ENCODE peak calls at places on chromosomes 6 and 20, in four cellular contexts. P is IMR-90, F is GM12878, S is K562. E is an unnamed sample. For H3K4me1, the result is how much of the 10 kb centered on the place peaks cover.

GRCh38 chr6:31680841-31681671 is at the start of gene LY6G5C:
- DNase-seq in P (peak), F (no peak), S (peak), E (peak)

GRCh38 chr6:71855406-71855805 is 30.9 kb upstream of the RIMS1 start:
- DNase-seq in P (no peak), F (no peak), S (no peak), E (peak)

GRCh38 chr6:125173341-125173740 is 19.8 kb downstream of the TPD52L1 start:
- DNase-seq in P (no peak), F (no peak), S (no peak), E (no peak)

GRCh38 chr20:38201356-38201755 is 36.3 kb upstream of the TGM2 start:
- DNase-seq in P (peak), F (no peak), S (peak), E (peak)

GRCh38 chr6:30881987-30882763 is 2.1 kb upstream of the DDR1 start:
- DNase-seq in P (peak), F (no peak), S (no peak), E (no peak)

GRCh38 chr20:13915244-13915643 is 75.2 kb downstream of the SEL1L2 start:
- DNase-seq in P (no peak), F (no peak), S (no peak), E (no peak)

GRCh38 chr20:37690626-37691369 is 3.0 kb upstream of the CTNNBL1 start:
- DNase-seq in P (no peak), F (no peak), S (no peak), E (no peak)

GRCh38 chr6:31094389-31094881 is 17.9 kb downstream of the C6orf15 start:
- DNase-seq in P (no peak), F (no peak), S (no peak), E (no peak)

GRCh38 chr6:46273911-46274310 is 103.1 kb upstream of the ENPP5 start:
- DNase-seq in P (no peak), F (no peak), S (no peak), E (no peak)

GRCh38 chr6:30446259-30446658 is 43.0 kb upstream of the HLA-E start:
- DNase-seq in P (no peak), F (no peak), S (no peak), E (no peak)

GRCh38 chr6:44697333-44697732 is 309.8 kb downstream of the CDC5L start:
- DNase-seq in P (no peak), F (no peak), S (no peak), E (no peak)

GRCh38 chr20:11521831-11522230 is 395.9 kb upstream of the BTBD3 start:
- DNase-seq in P (no peak), F (no peak), S (no peak), E (no peak)

DNA sequence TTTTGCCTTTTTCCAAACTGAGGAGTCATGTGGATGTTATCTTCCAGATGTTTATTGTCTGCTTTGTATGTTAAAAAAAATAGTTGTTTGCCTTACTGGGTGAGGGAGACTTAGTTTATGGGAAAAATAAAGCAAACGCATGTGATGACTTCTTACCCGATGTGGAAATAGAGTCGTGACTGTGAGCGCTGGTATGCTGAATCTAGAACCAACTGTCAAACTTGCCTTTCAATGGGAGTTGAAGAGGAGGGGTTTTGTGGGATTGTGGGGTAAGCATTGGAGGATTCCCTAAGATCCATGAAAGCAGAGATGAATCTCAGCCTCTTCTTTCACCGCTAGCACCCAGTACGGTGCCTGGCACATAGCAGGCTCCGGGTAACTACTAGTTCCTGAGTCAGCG is 5.4 kb downstream of the DCBLD1 start:
- DNase-seq in P (peak), F (no peak), S (no peak), E (no peak)
- TF ChIP-seq RCOR1 in P (no peak), F (no peak), S (no peak), E (no peak)

GRCh38 chr20:33732166-33732970 is 572 bp downstream of the ZNF341 start:
- DNase-seq in P (no peak), F (peak), S (peak), E (peak)
- TF ChIP-seq BHLHE40 in P (no peak), F (no peak), S (no peak), E (no peak)

DNA sequence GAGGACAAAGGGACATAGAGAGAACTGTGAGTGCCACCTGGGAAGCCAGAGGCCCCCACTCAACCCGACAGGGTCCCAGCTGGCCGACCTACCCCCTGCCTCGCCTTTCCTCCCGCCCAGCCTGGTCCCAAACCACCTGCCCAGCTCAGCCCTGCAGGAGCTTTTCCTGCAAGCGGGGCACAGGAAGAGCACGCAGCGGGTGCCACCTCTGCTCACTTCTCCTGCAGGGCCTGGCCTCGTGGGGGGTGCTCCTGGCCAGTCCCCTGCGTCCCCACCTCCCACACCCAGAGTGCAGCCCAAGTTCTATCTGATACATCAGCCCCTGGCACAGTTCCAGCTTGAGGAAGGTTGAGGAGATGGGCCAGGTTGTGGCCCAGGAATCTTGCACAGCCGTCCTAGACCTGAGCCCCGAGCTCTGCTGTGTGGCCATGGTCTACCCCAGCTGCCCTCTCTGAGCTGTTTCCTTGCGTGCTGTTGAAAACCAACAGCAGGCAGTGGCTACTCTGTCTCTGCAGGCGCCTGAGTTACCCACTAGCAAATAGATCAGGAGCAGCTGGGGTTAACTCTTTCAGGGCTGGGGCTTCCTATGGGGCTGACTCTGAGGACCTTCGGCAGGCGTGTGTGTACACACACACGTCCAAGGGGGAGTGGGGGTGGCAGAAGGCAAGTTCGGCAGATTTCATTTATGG is 1.7 kb downstream of the NECAB3 start:
- DNase-seq in P (no peak), F (no peak), S (peak), E (no peak)
- H3K4me1 ChIP-seq in P (under half), F (under half), S (half or more), E (under half)

DNA sequence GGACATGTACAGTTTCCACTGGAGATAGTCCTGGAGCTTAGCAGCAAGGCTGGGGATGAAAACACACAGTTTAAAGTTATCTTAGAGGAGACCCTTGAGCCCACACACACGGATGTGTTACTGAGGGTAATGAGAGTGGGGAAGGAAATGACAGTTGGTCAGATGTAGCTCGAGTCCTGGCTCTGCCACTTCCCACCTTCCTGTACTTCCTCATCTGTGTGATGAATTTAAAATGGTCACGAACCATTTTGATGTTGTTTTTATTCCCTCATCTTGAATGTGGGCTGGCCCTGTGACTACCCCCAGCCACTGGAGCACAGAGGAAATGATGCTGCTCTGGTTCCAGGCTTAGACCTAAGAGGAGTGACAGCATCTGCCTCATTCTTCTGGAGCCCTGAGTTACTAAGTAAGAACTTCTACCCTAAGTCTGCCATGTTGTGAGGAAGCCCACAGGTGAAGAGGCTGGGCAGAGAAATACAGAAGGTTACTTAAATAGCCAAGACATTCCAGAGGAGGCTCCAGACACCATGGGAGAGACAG is 141.2 kb downstream of the NRN1 start:
- DNase-seq in P (no peak), F (no peak), S (no peak), E (no peak)
- TF ChIP-seq RCOR1 in P (no peak), F (no peak), S (no peak), E (no peak)

DNA sequence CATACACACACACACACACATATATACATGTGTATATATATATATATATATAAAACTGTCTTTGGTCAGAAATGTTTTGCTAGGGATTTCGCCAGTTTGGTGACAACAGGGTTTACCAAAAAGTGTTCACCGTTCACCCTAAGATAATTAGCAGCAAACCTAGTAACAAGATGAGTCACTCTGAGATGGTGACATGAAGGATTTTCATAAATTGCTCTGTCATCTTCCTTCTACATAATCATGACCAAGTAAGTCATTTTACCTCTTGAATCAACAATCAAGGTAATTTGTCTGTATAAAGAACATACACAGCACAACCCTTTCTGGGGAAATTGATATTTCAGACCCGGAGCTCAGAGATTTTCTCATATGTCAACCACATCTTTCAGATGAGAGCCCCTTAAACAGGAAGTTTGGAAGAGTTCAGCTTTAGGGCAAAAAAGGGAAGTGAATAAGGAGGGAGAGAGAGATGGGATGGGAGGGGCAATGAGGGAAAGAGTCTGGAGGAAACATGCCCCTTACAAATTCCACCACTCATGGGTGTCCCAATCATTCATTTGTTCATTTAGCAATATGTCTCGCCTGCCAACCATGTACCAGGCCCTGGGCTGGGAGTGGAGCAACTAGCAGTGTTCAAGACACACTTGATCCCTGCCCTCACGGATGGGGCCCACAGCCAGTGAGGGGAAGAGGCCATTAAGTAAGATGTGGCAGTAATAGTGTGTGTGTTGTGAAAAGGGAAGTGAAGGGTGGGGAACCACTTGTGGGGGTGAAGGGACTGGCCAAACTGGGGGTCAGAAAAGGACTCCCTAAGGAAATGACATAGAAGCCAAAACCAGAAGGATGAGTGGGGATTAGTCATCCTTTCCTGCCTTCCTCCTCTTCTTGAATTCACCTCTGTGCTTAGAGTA is 191.0 kb downstream of the MAFB start:
- DNase-seq in P (no peak), F (peak), S (no peak), E (no peak)
- TF ChIP-seq BHLHE40 in P (no peak), F (no peak), S (no peak), E (no peak)

DNA sequence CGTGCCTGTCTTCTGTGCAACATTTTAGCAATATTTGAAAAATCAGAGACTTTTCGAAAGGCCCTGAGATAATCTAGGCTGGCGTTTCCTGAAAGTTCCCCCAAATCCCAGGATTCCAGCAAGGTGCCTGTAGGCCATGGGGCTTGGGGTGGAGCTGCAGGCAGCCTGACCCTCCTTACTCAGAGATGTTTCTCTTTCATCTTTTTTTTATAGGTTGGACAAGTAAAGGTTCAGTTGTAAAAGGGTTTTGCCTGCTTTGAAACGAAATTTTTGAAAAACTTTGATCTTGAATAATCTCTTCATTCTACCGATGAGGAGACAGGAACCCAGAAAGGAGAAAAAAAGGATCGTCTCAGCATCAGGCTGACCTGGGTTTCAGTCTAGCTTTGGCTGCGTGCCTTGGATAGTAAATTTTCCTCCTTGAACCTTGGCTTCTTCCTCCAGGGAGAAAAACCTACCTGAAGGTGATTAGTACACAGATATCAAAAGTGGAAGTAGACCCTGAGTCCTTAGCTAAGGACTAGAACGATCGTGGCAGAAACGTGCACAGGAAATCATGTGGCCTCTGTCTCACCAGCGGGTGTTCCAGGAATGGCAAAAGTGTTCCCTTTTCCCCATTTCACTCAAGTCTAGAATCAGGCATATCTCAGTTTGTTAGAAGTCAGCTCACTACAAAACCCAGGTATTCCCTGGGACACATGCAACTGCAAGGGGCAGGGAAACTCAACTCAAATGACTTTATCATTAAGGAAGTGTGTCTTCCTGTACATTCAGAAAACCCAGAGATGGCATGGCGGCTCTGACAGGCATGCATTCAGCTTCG is 128.2 kb upstream of the PTPN1 start:
- DNase-seq in P (no peak), F (peak), S (no peak), E (no peak)
- H3K4me1 ChIP-seq in P (under half), F (under half), S (under half), E (half or more)

E was measured in A549.